ENCODE peak calls at places on chromosome 22, in five cellular contexts. P is central memory CD4-positive, alpha-beta T cell; Y is AG08395; G is cardiac muscle cell; C is stimulated activated CD4-positive, alpha-beta T cell treated with anti-CD3 and anti-CD28 coated beads, Interleukin-15, amount 100 ng/mL, for 24 hours. T is an unnamed sample.

GRCh38 chr22:45764051-45764450 is 92.4 kb downstream of the ATXN10 start:
- DNase-seq in P (no peak), Y (no peak), G (no peak), C (no peak), T (no peak)

GRCh38 chr22:20084547-20085413 is 4.7 kb downstream of the DGCR8 start:
- DNase-seq in P (no peak), Y (no peak), G (peak; percentile 70), C (peak; percentile 40), T (no peak)

GRCh38 chr22:44337658-44338004 is 24.9 kb upstream of the SHISAL1 start:
- DNase-seq in P (no peak), Y (peak; percentile 81), G (peak; percentile 47), C (peak; percentile 33), T (no peak)

GRCh38 chr22:21567456-21568206 is at the start of gene UBE2L3:
- DNase-seq in P (peak; percentile 81), Y (peak; percentile 88), G (peak; percentile 89), C (peak; percentile 91), T (peak; percentile 81)

GRCh38 chr22:48218889-48219420 is 1456.5 kb downstream of the TBC1D22A start:
- DNase-seq in P (no peak), Y (no peak), G (no peak), C (no peak), T (no peak)

GRCh38 chr22:32603651-32604540 is 129.3 kb downstream of the FBXO7 start:
- DNase-seq in P (no peak), Y (no peak), G (no peak), C (no peak), T (no peak)

GRCh38 chr22:32469799-32470212 is 4.8 kb upstream of the FBXO7 start:
- DNase-seq in P (no peak), Y (peak; percentile 91), G (no peak), C (peak; percentile 6), T (no peak)

GRCh38 chr22:32395107-32395506 is 16.9 kb downstream of the RTCB start:
- DNase-seq in P (no peak), Y (no peak), G (no peak), C (no peak), T (no peak)

GRCh38 chr22:37824674-37825641 is 1.8 kb downstream of the GALR3 start:
- DNase-seq in P (no peak), Y (no peak), G (no peak), C (peak; percentile 44), T (no peak)

GRCh38 chr22:23273445-23274145 is 93.3 kb downstream of the BCR start:
- DNase-seq in P (no peak), Y (no peak), G (no peak), C (no peak), T (no peak)

GRCh38 chr22:24432059-24432853 is 4.9 kb downstream of the ADORA2A start:
- DNase-seq in P (no peak), Y (peak; percentile 69), G (peak; percentile 29), C (peak; percentile 69), T (no peak)

GRCh38 chr22:46923394-46923793 is 160.9 kb downstream of the TBC1D22A start:
- DNase-seq in P (no peak), Y (no peak), G (no peak), C (no peak), T (no peak)

GRCh38 chr22:45294030-45294429 is 9.3 kb downstream of the UPK3A start:
- DNase-seq in P (no peak), Y (no peak), G (no peak), C (no peak), T (no peak)

GRCh38 chr22:25402501-25403283 is 161.8 kb upstream of the GRK3 start:
- DNase-seq in P (no peak), Y (peak; percentile 39), G (no peak), C (no peak), T (no peak)

GRCh38 chr22:37485714-37486223 is 415 bp downstream of the MFNG start:
- DNase-seq in P (peak; percentile 10), Y (no peak), G (no peak), C (peak; percentile 44), T (no peak)

GRCh38 chr22:38414009-38414395 is 41.0 kb downstream of the KCNJ4 start:
- DNase-seq in P (no peak), Y (no peak), G (no peak), C (no peak), T (no peak)

GRCh38 chr22:37967147-37967546 is 13.6 kb downstream of the POLR2F start:
- DNase-seq in P (no peak), Y (no peak), G (no peak), C (no peak), T (no peak)

GRCh38 chr22:36009085-36009484 is 19.5 kb downstream of the RBFOX2 start:
- DNase-seq in P (no peak), Y (peak; percentile 48), G (no peak), C (no peak), T (no peak)